ENCODE peak calls at places on chromosomes 1 and 21, in seven cellular contexts. One of them, this sample, is unnamed.

GRCh38 chr1:149942207-149942606 is 5.5 kb upstream of the MTMR11 start:
- DNase-seq in cardiac muscle cell: peak
- DNase-seq in upper lobe of right lung: no peak
- DNase-seq in RWPE1: peak
- DNase-seq in lower lobe of right lung: no peak
- DNase-seq in cardiac fibroblast: peak
- DNase-seq in HL-60: no peak
- DNase-seq in this sample: no peak

GRCh38 chr1:155463865-155464264 is 98.7 kb downstream of the ASH1L start:
- DNase-seq in cardiac fibroblast: peak
- DNase-seq in cardiac muscle cell: no peak
- DNase-seq in HL-60: no peak
- DNase-seq in lower lobe of right lung: no peak
- DNase-seq in RWPE1: no peak
- DNase-seq in upper lobe of right lung: no peak
- DNase-seq in this sample: no peak

GRCh38 chr21:43984905-43985689 is 27.0 kb upstream of the TRAPPC10 start:
- DNase-seq in HL-60: no peak
- DNase-seq in RWPE1: peak
- DNase-seq in cardiac muscle cell: no peak
- DNase-seq in lower lobe of right lung: no peak
- DNase-seq in upper lobe of right lung: no peak
- DNase-seq in cardiac fibroblast: no peak
- DNase-seq in this sample: no peak

GRCh38 chr1:110336300-110337039 is 2.7 kb upstream of the RBM15 start:
- DNase-seq in HL-60: no peak
- DNase-seq in cardiac fibroblast: no peak
- DNase-seq in RWPE1: no peak
- DNase-seq in upper lobe of right lung: no peak
- DNase-seq in lower lobe of right lung: no peak
- DNase-seq in cardiac muscle cell: peak
- DNase-seq in this sample: no peak

GRCh38 chr21:45550552-45551210 is 8.4 kb upstream of the SLC19A1 start:
- DNase-seq in upper lobe of right lung: peak
- DNase-seq in lower lobe of right lung: peak
- DNase-seq in HL-60: peak
- DNase-seq in cardiac fibroblast: no peak
- DNase-seq in RWPE1: no peak
- DNase-seq in cardiac muscle cell: no peak
- DNase-seq in this sample: peak

GRCh38 chr1:10979483-10979920 is 33.0 kb upstream of the TARDBP start:
- DNase-seq in upper lobe of right lung: no peak
- DNase-seq in cardiac fibroblast: peak
- DNase-seq in RWPE1: no peak
- DNase-seq in lower lobe of right lung: no peak
- DNase-seq in cardiac muscle cell: no peak
- DNase-seq in HL-60: peak
- DNase-seq in this sample: no peak

GRCh38 chr21:38475519-38475918 is 22.8 kb downstream of the ERG start:
- DNase-seq in RWPE1: no peak
- DNase-seq in cardiac fibroblast: no peak
- DNase-seq in cardiac muscle cell: no peak
- DNase-seq in lower lobe of right lung: no peak
- DNase-seq in HL-60: no peak
- DNase-seq in upper lobe of right lung: no peak
- DNase-seq in this sample: no peak

GRCh38 chr1:154129392-154129970 is 25.4 kb downstream of the NUP210L start:
- DNase-seq in HL-60: no peak
- DNase-seq in cardiac muscle cell: no peak
- DNase-seq in RWPE1: no peak
- DNase-seq in cardiac fibroblast: no peak
- DNase-seq in lower lobe of right lung: no peak
- DNase-seq in upper lobe of right lung: no peak
- DNase-seq in this sample: no peak

GRCh38 chr1:79391896-79392295 is 385.4 kb upstream of the ADGRL4 start:
- DNase-seq in HL-60: no peak
- DNase-seq in upper lobe of right lung: no peak
- DNase-seq in cardiac fibroblast: no peak
- DNase-seq in RWPE1: no peak
- DNase-seq in lower lobe of right lung: no peak
- DNase-seq in cardiac muscle cell: no peak
- DNase-seq in this sample: no peak

GRCh38 chr1:56931686-56932085 is 34.1 kb downstream of the C8B start:
- DNase-seq in cardiac fibroblast: no peak
- DNase-seq in cardiac muscle cell: no peak
- DNase-seq in lower lobe of right lung: no peak
- DNase-seq in HL-60: no peak
- DNase-seq in RWPE1: no peak
- DNase-seq in upper lobe of right lung: no peak
- DNase-seq in this sample: no peak

GRCh38 chr21:41403966-41404365 is 22.1 kb upstream of the MX1 start:
- DNase-seq in cardiac muscle cell: no peak
- DNase-seq in HL-60: no peak
- DNase-seq in RWPE1: no peak
- DNase-seq in cardiac fibroblast: no peak
- DNase-seq in lower lobe of right lung: no peak
- DNase-seq in upper lobe of right lung: no peak
- DNase-seq in this sample: no peak

GRCh38 chr1:157091668-157092273 is 7.8 kb downstream of the ETV3L start:
- DNase-seq in upper lobe of right lung: peak
- DNase-seq in lower lobe of right lung: no peak
- DNase-seq in cardiac fibroblast: no peak
- DNase-seq in cardiac muscle cell: no peak
- DNase-seq in HL-60: no peak
- DNase-seq in RWPE1: no peak
- DNase-seq in this sample: no peak

GRCh38 chr1:196361112-196361714 is 247.0 kb downstream of the KCNT2 start:
- DNase-seq in HL-60: no peak
- DNase-seq in RWPE1: peak
- DNase-seq in cardiac muscle cell: no peak
- DNase-seq in cardiac fibroblast: peak
- DNase-seq in lower lobe of right lung: no peak
- DNase-seq in upper lobe of right lung: no peak
- DNase-seq in this sample: no peak

GRCh38 chr1:59768752-59769411 is 45.9 kb upstream of the HOOK1 start:
- DNase-seq in cardiac fibroblast: no peak
- DNase-seq in RWPE1: no peak
- DNase-seq in HL-60: no peak
- DNase-seq in lower lobe of right lung: no peak
- DNase-seq in cardiac muscle cell: no peak
- DNase-seq in upper lobe of right lung: no peak
- DNase-seq in this sample: no peak

GRCh38 chr1:17239420-17239819 is 9.5 kb upstream of the PADI3 start:
- DNase-seq in lower lobe of right lung: no peak
- DNase-seq in HL-60: peak
- DNase-seq in cardiac muscle cell: peak
- DNase-seq in upper lobe of right lung: no peak
- DNase-seq in RWPE1: peak
- DNase-seq in cardiac fibroblast: peak
- DNase-seq in this sample: peak

GRCh38 chr1:2569060-2569459 is 12.9 kb downstream of the TNFRSF14 start:
- DNase-seq in upper lobe of right lung: no peak
- DNase-seq in lower lobe of right lung: no peak
- DNase-seq in cardiac muscle cell: no peak
- DNase-seq in HL-60: no peak
- DNase-seq in cardiac fibroblast: no peak
- DNase-seq in RWPE1: no peak
- DNase-seq in this sample: no peak

GRCh38 chr1:910881-911721 is 12.6 kb upstream of the SAMD11 start:
- DNase-seq in cardiac muscle cell: no peak
- DNase-seq in cardiac fibroblast: peak
- DNase-seq in HL-60: no peak
- DNase-seq in upper lobe of right lung: peak
- DNase-seq in RWPE1: peak
- DNase-seq in lower lobe of right lung: no peak
- DNase-seq in this sample: peak

GRCh38 chr1:78715181-78715661 is 65.6 kb downstream of the IFI44 start:
- DNase-seq in RWPE1: no peak
- DNase-seq in cardiac fibroblast: no peak
- DNase-seq in lower lobe of right lung: no peak
- DNase-seq in HL-60: no peak
- DNase-seq in upper lobe of right lung: no peak
- DNase-seq in cardiac muscle cell: no peak
- DNase-seq in this sample: no peak

GRCh38 chr1:35449334-35450008 is 107.7 kb downstream of the KIAA0319L start:
- DNase-seq in cardiac muscle cell: no peak
- DNase-seq in upper lobe of right lung: no peak
- DNase-seq in cardiac fibroblast: peak
- DNase-seq in lower lobe of right lung: no peak
- DNase-seq in RWPE1: peak
- DNase-seq in HL-60: no peak
- DNase-seq in this sample: no peak

GRCh38 chr1:35454175-35454574 is 103.0 kb downstream of the KIAA0319L start:
- DNase-seq in cardiac muscle cell: no peak
- DNase-seq in RWPE1: no peak
- DNase-seq in upper lobe of right lung: no peak
- DNase-seq in cardiac fibroblast: no peak
- DNase-seq in HL-60: peak
- DNase-seq in lower lobe of right lung: no peak
- DNase-seq in this sample: no peak

GRCh38 chr1:35451125-35451528 is 106.1 kb downstream of the KIAA0319L start:
- DNase-seq in cardiac muscle cell: peak
- DNase-seq in HL-60: peak
- DNase-seq in RWPE1: peak
- DNase-seq in upper lobe of right lung: peak
- DNase-seq in cardiac fibroblast: peak
- DNase-seq in lower lobe of right lung: peak
- DNase-seq in this sample: peak

GRCh38 chr1:35452086-35452485 is 105.1 kb downstream of the KIAA0319L start:
- DNase-seq in cardiac muscle cell: peak
- DNase-seq in upper lobe of right lung: no peak
- DNase-seq in lower lobe of right lung: peak
- DNase-seq in RWPE1: peak
- DNase-seq in cardiac fibroblast: peak
- DNase-seq in HL-60: peak
- DNase-seq in this sample: no peak

DNA sequence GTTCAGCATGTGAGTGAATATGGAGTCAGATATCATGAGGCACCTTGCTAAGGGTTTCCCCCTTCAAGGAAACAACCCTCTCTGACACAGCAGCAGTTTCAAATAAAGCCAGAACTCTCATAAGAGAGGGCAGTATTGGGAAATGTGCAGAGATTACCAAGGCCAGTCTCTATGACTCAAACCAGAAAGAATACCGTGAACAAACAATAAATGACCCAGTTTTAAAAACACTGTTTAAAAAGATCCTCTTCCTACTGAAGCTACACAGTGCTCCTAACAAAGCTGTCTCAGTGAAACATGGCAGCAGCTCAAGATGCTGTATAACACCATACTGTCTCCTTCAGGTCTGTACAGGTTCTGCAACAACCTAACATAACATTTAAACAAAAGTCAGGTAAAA is 102.6 kb downstream of the KIAA0319L start:
- DNase-seq in upper lobe of right lung: no peak
- DNase-seq in cardiac fibroblast: peak
- DNase-seq in cardiac muscle cell: no peak
- DNase-seq in lower lobe of right lung: no peak
- DNase-seq in RWPE1: no peak
- DNase-seq in HL-60: peak
- DNase-seq in this sample: no peak
- TF ChIP-seq CTCF in upper lobe of right lung: no peak
- TF ChIP-seq CTCF in cardiac fibroblast: peak
- TF ChIP-seq CTCF in cardiac muscle cell: peak
- TF ChIP-seq CTCF in lower lobe of right lung: no peak
- TF ChIP-seq CTCF in RWPE1: no peak
- TF ChIP-seq CTCF in HL-60: no peak
- TF ChIP-seq CTCF in this sample: no peak

DNA sequence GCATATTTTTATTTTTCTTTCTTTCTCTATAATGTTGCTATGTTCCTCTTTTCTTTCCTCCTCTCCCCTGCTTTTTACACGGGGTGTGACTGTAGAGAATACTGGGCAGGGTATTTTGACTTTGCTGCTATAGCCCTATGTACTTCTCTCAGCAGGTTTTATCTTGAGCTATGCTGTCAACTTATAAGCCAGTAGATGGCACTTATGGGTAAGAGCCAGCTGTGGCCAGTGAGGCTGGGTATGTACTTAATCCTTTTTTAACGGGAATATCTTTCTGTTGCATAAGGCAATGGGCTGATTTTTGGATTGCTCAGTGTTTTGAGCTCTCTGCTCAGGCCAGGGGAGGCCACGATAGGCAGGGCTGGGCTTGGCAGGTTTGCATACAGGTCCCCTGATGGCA is 99.0 kb downstream of the KCNK2 start:
- DNase-seq in upper lobe of right lung: no peak
- DNase-seq in lower lobe of right lung: no peak
- DNase-seq in cardiac fibroblast: peak
- DNase-seq in cardiac muscle cell: no peak
- DNase-seq in RWPE1: no peak
- DNase-seq in HL-60: no peak
- DNase-seq in this sample: no peak
- TF ChIP-seq CTCF in upper lobe of right lung: no peak
- TF ChIP-seq CTCF in lower lobe of right lung: no peak
- TF ChIP-seq CTCF in cardiac fibroblast: no peak
- TF ChIP-seq CTCF in cardiac muscle cell: no peak
- TF ChIP-seq CTCF in RWPE1: no peak
- TF ChIP-seq CTCF in HL-60: no peak
- TF ChIP-seq CTCF in this sample: no peak

DNA sequence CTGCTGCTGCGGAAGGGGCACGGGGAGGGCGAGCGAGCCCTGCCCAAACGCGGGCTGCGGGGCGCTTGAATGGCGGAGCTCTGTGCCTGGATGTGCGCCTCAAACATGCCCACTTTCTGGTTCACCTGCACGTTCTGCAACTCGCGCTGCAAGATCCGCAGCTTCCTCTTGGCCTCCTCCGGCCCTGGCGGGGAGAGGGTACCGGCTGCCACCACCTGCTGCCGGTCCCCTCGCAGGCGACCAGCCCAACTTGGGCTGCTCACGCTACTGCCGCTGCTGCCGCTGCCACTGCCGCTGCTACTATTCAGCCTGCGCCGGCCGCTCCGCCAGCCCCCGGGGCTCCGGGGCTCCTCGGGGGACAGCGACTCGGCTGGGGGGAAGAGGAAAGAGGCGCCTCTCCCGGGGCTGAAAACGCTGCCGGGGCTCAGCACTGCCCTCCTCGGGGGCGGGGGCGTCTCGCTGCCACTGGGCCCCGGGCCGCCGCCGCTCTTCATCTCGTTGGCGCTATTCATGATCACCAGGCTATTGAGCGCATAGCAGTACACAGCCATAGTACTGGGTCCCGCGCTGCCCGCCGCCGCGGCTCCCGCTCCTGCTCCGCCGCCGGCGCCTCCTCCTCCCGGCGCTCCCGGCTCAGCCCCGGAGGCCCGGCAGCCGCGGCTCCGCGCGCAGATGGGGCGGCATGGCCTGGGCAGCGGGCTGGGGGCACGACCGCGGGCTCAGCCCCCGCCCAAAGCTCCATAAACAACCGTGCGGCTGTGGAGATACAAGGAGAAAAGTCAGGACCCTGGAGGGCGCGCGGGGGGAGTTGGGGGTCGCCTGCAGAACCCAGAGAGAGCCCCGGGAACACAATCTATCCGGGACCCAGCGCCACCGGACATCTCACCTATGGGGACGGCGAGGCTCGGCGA is 1.9 kb downstream of the ITPKB start:
- DNase-seq in upper lobe of right lung: peak
- DNase-seq in lower lobe of right lung: peak
- DNase-seq in cardiac muscle cell: peak
- DNase-seq in HL-60: peak
- DNase-seq in cardiac fibroblast: peak
- DNase-seq in RWPE1: no peak
- DNase-seq in this sample: peak
- TF ChIP-seq CTCF in upper lobe of right lung: peak
- TF ChIP-seq CTCF in lower lobe of right lung: peak
- TF ChIP-seq CTCF in cardiac muscle cell: no peak
- TF ChIP-seq CTCF in HL-60: no peak
- TF ChIP-seq CTCF in cardiac fibroblast: no peak
- TF ChIP-seq CTCF in RWPE1: peak
- TF ChIP-seq CTCF in this sample: peak

GRCh38 chr1:186244825-186245224 is 130.2 kb downstream of the TPR start:
- DNase-seq in upper lobe of right lung: no peak
- DNase-seq in lower lobe of right lung: no peak
- DNase-seq in HL-60: peak
- DNase-seq in cardiac muscle cell: peak
- DNase-seq in cardiac fibroblast: peak
- DNase-seq in RWPE1: no peak
- DNase-seq in this sample: peak
- TF ChIP-seq CTCF in upper lobe of right lung: no peak
- TF ChIP-seq CTCF in lower lobe of right lung: no peak
- TF ChIP-seq CTCF in HL-60: peak
- TF ChIP-seq CTCF in cardiac muscle cell: peak
- TF ChIP-seq CTCF in cardiac fibroblast: peak
- TF ChIP-seq CTCF in RWPE1: no peak
- TF ChIP-seq CTCF in this sample: no peak

This sample was measured in activated CD8-positive, alpha-beta T cell treated with anti-CD3 and anti-CD28 coated beads for 36 hours.